ENCODE peak calls at places on chromosomes 7 and 10, in four cellular contexts. O is activated CD8-positive, alpha-beta memory T cell treated with anti-CD3 and anti-CD28 coated beads, Interleukin-2, amount 50 U/mL, for 4 hours; R is stimulated activated CD4-positive, alpha-beta T cell treated with anti-CD3 and anti-CD28 coated beads, TNF-alpha, amount 100 ng/mL, for 4 hours; M is trophoblast cell. Q is an unnamed sample.

GRCh38 chr10:70078329-70078728 is 25.7 kb downstream of the MACROH2A2 start:
- DNase-seq in O (no peak), R (no peak), M (no peak), Q (no peak)

GRCh38 chr7:102140952-102141370 is 145.7 kb upstream of the SH2B2 start:
- DNase-seq in O (no peak), R (no peak), M (no peak), Q (no peak)

GRCh38 chr10:60937784-60938654 is 6.0 kb downstream of the RHOBTB1 start:
- DNase-seq in O (no peak), R (no peak), M (peak), Q (no peak)

GRCh38 chr7:36040679-36041078 is 112.4 kb upstream of the EEPD1 start:
- DNase-seq in O (no peak), R (no peak), M (no peak), Q (no peak)

GRCh38 chr7:152144557-152145245 is 119.2 kb downstream of the GALNT11 start:
- DNase-seq in O (no peak), R (no peak), M (no peak), Q (no peak)

GRCh38 chr10:104546756-104547155 is 94.3 kb upstream of the SORCS3 start:
- DNase-seq in O (no peak), R (no peak), M (no peak), Q (no peak)

GRCh38 chr7:151271699-151272355 is 23.3 kb upstream of the SMARCD3 start:
- DNase-seq in O (no peak), R (no peak), M (peak), Q (no peak)

GRCh38 chr7:138663741-138664710 is 37.1 kb downstream of the SVOPL start:
- DNase-seq in O (no peak), R (no peak), M (peak), Q (no peak)

GRCh38 chr10:101778781-101779543 is 3.0 kb upstream of the FGF8 start:
- DNase-seq in O (no peak), R (no peak), M (no peak), Q (no peak)

GRCh38 chr7:90597879-90598278 is 1.8 kb downstream of the CDK14 start:
- DNase-seq in O (no peak), R (no peak), M (no peak), Q (no peak)